ENCODE peak calls at places on chromosomes 16 and 17, in ten cellular contexts. P is A549, O is H9, H is PC-3, Q is tibial nerve, Y is transverse colon, F is heart right ventricle, T is testis, U is thoracic aorta, R is neuronal stem cell. I is an unnamed sample.

GRCh38 chr16:57689772-57690558 is 4.6 kb upstream of the DRC7 start:
- DNase-seq in P (no peak), O (no peak), H (no peak), Q (no peak), Y (no peak), F (peak), T (no peak), U (no peak), R (no peak), I (no peak)

GRCh38 chr17:78559749-78560368 is 17.3 kb downstream of the DNAH17 start:
- DNase-seq in P (no peak), O (peak), H (peak), Q (no peak), Y (no peak), F (no peak), T (no peak), U (no peak), R (no peak), I (no peak)

GRCh38 chr16:87713469-87714229 is 52.1 kb downstream of the KLHDC4 start:
- DNase-seq in P (no peak), O (no peak), H (no peak), Q (no peak), Y (no peak), F (no peak), T (no peak), U (no peak), R (no peak), I (no peak)

GRCh38 chr17:71349908-71350600 is 770.8 kb upstream of the SOX9 start:
- DNase-seq in P (no peak), O (no peak), H (no peak), Q (no peak), Y (no peak), F (no peak), T (no peak), U (no peak), R (no peak), I (no peak)

GRCh38 chr17:6328279-6328678 is 106.6 kb downstream of the AIPL1 start:
- DNase-seq in P (no peak), O (no peak), H (no peak), Q (no peak), Y (no peak), F (no peak), T (no peak), U (no peak), R (no peak), I (no peak)

GRCh38 chr17:82267575-82268379 is 5.7 kb downstream of the CSNK1D start:
- DNase-seq in P (peak), O (no peak), H (peak), Q (peak), Y (peak), F (peak), T (peak), U (peak), R (no peak), I (peak)

GRCh38 chr17:36901506-36901905 is 35.8 kb upstream of the LHX1 start:
- DNase-seq in P (no peak), O (peak), H (no peak), Q (no peak), Y (no peak), F (no peak), T (no peak), U (no peak), R (no peak), I (no peak)

GRCh38 chr17:50621562-50621961 is 13.1 kb upstream of the ABCC3 start:
- DNase-seq in P (no peak), O (no peak), H (no peak), Q (no peak), Y (no peak), F (no peak), T (peak), U (no peak), R (no peak), I (no peak)

DNA sequence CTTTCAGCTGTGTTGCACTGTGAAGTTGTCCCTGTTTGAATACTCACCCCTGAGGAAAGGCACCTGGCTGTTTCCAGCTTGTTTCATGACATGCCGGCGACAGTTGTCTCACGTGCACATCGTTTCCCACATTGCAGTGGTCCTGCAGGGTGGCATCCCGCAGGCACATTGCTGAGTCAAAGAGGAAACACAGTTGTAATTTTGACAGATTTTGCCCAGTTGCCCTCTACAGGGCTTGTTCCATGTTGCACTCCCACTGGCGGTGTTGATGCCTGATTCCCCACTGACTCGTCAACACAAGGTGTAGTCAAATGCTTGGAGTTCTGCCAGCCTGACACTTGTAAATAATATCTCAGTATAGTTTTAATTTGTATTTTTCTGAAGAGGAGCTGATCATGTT is 23.8 kb downstream of the EPN2 start:
- DNase-seq in P (no peak), O (no peak), H (peak), Q (no peak), Y (no peak), F (no peak), T (no peak), U (no peak), R (no peak), I (no peak)
- H3K27ac ChIP-seq in P (no peak), O (no peak), H (no peak), Q (no peak), Y (no peak), F (no peak), T (no peak), U (no peak), R (no peak), I (peak)

GRCh38 chr17:20043034-20043433 is 33.9 kb downstream of the SPECC1 start:
- DNase-seq in P (no peak), O (no peak), H (no peak), Q (no peak), Y (no peak), F (no peak), T (no peak), U (no peak), R (no peak), I (no peak)
- H3K27ac ChIP-seq in P (no peak), O (no peak), H (no peak), Q (no peak), Y (no peak), F (no peak), T (peak), U (no peak), R (no peak), I (no peak)

DNA sequence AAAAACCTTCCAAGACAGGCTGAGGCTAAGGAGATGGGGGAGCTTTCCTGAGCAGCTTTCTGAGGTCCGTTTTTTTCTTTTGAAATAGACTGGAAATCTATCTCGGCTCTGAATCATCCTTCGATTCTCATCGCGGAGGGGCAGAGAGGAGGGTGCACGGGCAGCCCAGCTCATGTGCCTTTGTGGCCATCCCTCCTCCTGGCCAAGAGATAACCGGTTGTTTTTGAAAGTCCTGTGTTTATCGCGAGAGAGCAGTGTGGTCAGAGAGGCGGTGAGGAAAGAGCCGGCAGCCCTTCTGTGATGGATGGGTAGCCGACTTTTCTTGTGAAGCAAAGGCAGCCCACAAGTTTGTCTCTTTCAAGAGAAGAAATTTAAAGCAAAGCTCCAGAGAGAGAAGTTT is 191.6 kb downstream of the CCDC182 start:
- DNase-seq in P (no peak), O (no peak), H (no peak), Q (no peak), Y (no peak), F (no peak), T (no peak), U (no peak), R (no peak), I (no peak)
- H3K27ac ChIP-seq in P (no peak), O (no peak), H (no peak), Q (no peak), Y (no peak), F (no peak), T (no peak), U (no peak), R (peak), I (peak)

GRCh38 chr17:40417609-40418427 is at the start of gene TOP2A:
- DNase-seq in P (peak), O (peak), H (peak), Q (peak), Y (peak), F (peak), T (peak), U (peak), R (peak), I (peak)

GRCh38 chr17:40416671-40417070 is 1.0 kb downstream of the TOP2A start:
- DNase-seq in P (no peak), O (no peak), H (no peak), Q (no peak), Y (no peak), F (no peak), T (no peak), U (no peak), R (no peak), I (no peak)

GRCh38 chr17:40412880-40413279 is 4.8 kb downstream of the TOP2A start:
- DNase-seq in P (no peak), O (no peak), H (no peak), Q (no peak), Y (no peak), F (no peak), T (no peak), U (no peak), R (no peak), I (no peak)

GRCh38 chr17:40417258-40417608 is 463 bp downstream of the TOP2A start:
- DNase-seq in P (no peak), O (peak), H (no peak), Q (no peak), Y (no peak), F (no peak), T (peak), U (no peak), R (no peak), I (no peak)

DNA sequence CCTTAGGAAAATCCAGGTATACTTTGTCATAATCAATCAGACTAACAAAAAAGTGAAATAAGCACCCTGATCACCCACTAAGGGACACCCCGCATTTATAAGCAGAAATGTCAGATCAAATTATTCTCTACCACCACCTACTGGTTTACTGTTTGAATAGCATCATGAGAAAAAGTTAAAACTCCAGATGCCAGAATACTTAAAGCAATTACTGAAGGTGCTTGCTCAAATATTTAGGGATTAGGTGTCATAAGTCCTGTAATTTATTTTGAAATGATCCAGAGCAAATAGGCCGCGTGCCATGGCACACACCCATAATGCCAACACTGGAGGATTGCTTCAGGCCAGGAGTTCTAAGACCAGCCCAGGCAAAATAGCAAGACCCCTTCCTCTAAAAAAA is 2.3 kb downstream of the TOP2A start:
- DNase-seq in P (peak), O (no peak), H (peak), Q (no peak), Y (no peak), F (no peak), T (no peak), U (no peak), R (no peak), I (no peak)
- H3K27ac ChIP-seq in P (peak), O (no peak), H (no peak), Q (no peak), Y (no peak), F (no peak), T (no peak), U (no peak), R (no peak), I (no peak)

GRCh38 chr17:80969674-80970043 is 22.0 kb upstream of the CHMP6 start:
- DNase-seq in P (no peak), O (no peak), H (no peak), Q (no peak), Y (no peak), F (no peak), T (no peak), U (no peak), R (no peak), I (no peak)

GRCh38 chr17:80969030-80969673 is 22.5 kb upstream of the CHMP6 start:
- DNase-seq in P (no peak), O (no peak), H (no peak), Q (no peak), Y (no peak), F (no peak), T (no peak), U (no peak), R (no peak), I (no peak)

GRCh38 chr17:80970762-80971703 is 20.6 kb upstream of the CHMP6 start:
- DNase-seq in P (no peak), O (no peak), H (no peak), Q (no peak), Y (no peak), F (no peak), T (no peak), U (no peak), R (no peak), I (no peak)

GRCh38 chr17:80968602-80969029 is 23.0 kb upstream of the CHMP6 start:
- DNase-seq in P (no peak), O (no peak), H (no peak), Q (no peak), Y (peak), F (no peak), T (peak), U (no peak), R (no peak), I (peak)

GRCh38 chr17:80970044-80970761 is 21.4 kb upstream of the CHMP6 start:
- DNase-seq in P (peak), O (peak), H (peak), Q (no peak), Y (peak), F (peak), T (peak), U (no peak), R (no peak), I (no peak)
- H3K27ac ChIP-seq in P (no peak), O (no peak), H (no peak), Q (no peak), Y (no peak), F (no peak), T (no peak), U (no peak), R (no peak), I (no peak)

GRCh38 chr16:12191102-12191501 is 214.6 kb downstream of the SNX29 start:
- DNase-seq in P (no peak), O (no peak), H (no peak), Q (no peak), Y (no peak), F (no peak), T (no peak), U (no peak), R (no peak), I (no peak)

GRCh38 chr16:12188674-12189249 is 212.2 kb downstream of the SNX29 start:
- DNase-seq in P (no peak), O (no peak), H (no peak), Q (no peak), Y (peak), F (no peak), T (no peak), U (no peak), R (no peak), I (no peak)

GRCh38 chr16:12185563-12185962 is 209.0 kb downstream of the SNX29 start:
- DNase-seq in P (no peak), O (no peak), H (no peak), Q (no peak), Y (no peak), F (no peak), T (no peak), U (no peak), R (no peak), I (no peak)

GRCh38 chr16:12186774-12187335 is 210.3 kb downstream of the SNX29 start:
- DNase-seq in P (no peak), O (no peak), H (peak), Q (no peak), Y (no peak), F (no peak), T (no peak), U (no peak), R (no peak), I (no peak)

GRCh38 chr16:12187939-12188673 is 211.6 kb downstream of the SNX29 start:
- DNase-seq in P (no peak), O (no peak), H (no peak), Q (no peak), Y (no peak), F (no peak), T (no peak), U (no peak), R (no peak), I (no peak)
- H3K27ac ChIP-seq in P (peak), O (no peak), H (no peak), Q (no peak), Y (no peak), F (no peak), T (no peak), U (peak), R (no peak), I (no peak)

DNA sequence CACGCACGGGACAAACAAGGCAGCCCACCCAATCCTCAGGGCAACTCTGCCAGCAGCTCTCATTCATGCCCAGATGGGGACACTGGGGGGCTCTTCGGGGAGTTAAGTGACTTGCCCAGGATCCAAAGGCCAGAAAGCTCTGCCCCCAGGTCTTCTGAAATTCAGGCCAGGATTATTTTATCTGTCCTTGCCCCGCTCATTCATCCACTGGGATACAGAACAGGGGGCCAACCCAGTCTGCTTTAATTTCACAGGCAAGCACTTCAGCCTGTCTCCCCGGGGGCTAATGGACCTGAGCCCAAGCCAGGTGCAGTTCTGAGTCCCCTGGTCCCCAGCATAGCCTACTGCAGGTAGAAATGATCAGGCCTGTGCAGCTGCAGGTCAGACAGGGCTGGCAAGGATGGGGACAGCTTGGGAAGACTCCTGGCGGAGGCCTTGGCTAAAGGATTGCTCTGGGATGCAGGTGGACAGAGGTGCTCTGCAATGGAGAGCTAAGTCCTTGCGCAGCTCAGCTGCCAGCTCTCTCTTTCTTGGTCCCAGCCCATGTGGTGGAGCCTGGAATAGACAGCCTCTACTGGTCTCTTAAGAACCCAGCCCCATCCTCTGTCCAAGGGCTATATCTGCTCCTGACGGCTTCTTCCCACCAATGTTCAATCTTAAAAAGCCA is 766 bp upstream of the B3GNT9 start:
- DNase-seq in P (peak), O (no peak), H (no peak), Q (no peak), Y (no peak), F (no peak), T (no peak), U (no peak), R (no peak), I (no peak)
- H3K27ac ChIP-seq in P (peak), O (no peak), H (no peak), Q (no peak), Y (peak), F (peak), T (peak), U (peak), R (no peak), I (no peak)

GRCh38 chr16:66620419-66620775 is 15.9 kb downstream of the CMTM3 start:
- DNase-seq in P (no peak), O (no peak), H (no peak), Q (no peak), Y (no peak), F (no peak), T (no peak), U (no peak), R (no peak), I (no peak)
- H3K27ac ChIP-seq in P (no peak), O (no peak), H (no peak), Q (no peak), Y (no peak), F (peak), T (no peak), U (no peak), R (no peak), I (no peak)

I was measured in caudate nucleus.